ENCODE peak calls at places on chromosomes 2 and 18, in four cellular contexts. J is T47D, M is lower leg skin, S is NCI-H2171 treated with DMSO at 0.1 percent for 48 hours. Y is an unnamed sample.

GRCh38 chr2:74551530-74551929 is 2.2 kb downstream of the LOXL3 start:
- DNase-seq in J (no peak), M (peak; percentile 34), S (no peak), Y (no peak)

GRCh38 chr18:59861009-59861408 is 38.8 kb upstream of the PMAIP1 start:
- DNase-seq in J (no peak), M (no peak), S (no peak), Y (no peak)

GRCh38 chr18:4358618-4359017 is 96.5 kb downstream of the DLGAP1 start:
- DNase-seq in J (no peak), M (no peak), S (no peak), Y (no peak)

GRCh38 chr2:128710770-128711169 is 392.1 kb upstream of the HS6ST1 start:
- DNase-seq in J (no peak), M (peak; percentile 18), S (no peak), Y (peak; percentile 50)

GRCh38 chr2:20213651-20214565 is 11.0 kb downstream of the SDC1 start:
- DNase-seq in J (no peak), M (peak; percentile 81), S (peak; percentile 98), Y (no peak)

GRCh38 chr2:231199219-231199618 is 788 bp downstream of the ARMC9 start:
- DNase-seq in J (no peak), M (no peak), S (no peak), Y (no peak)

GRCh38 chr2:196234672-196235071 is 63.3 kb upstream of the STK17B start:
- DNase-seq in J (no peak), M (no peak), S (no peak), Y (no peak)

GRCh38 chr2:218006741-218007140 is 3.9 kb upstream of the TNS1 start:
- DNase-seq in J (no peak), M (no peak), S (no peak), Y (no peak)

GRCh38 chr2:57543211-57543610 is 503.4 kb upstream of the VRK2 start:
- DNase-seq in J (no peak), M (no peak), S (no peak), Y (no peak)

GRCh38 chr18:34729264-34729663 is 19.2 kb downstream of the DTNA start:
- DNase-seq in J (peak; percentile 27), M (no peak), S (peak; percentile 17), Y (no peak)

GRCh38 chr2:181140414-181140813 is 160.0 kb downstream of the UBE2E3 start:
- DNase-seq in J (no peak), M (no peak), S (no peak), Y (no peak)

GRCh38 chr2:85212846-85213245 is 79.7 kb downstream of the TCF7L1 start:
- DNase-seq in J (no peak), M (peak; percentile 82), S (no peak), Y (no peak)

GRCh38 chr2:13522917-13523821 is 806.4 kb downstream of the TRIB2 start:
- DNase-seq in J (no peak), M (no peak), S (no peak), Y (no peak)

GRCh38 chr2:231335591-231335990 is 59.9 kb upstream of the B3GNT7 start:
- DNase-seq in J (no peak), M (peak; percentile 73), S (no peak), Y (peak; percentile 21)

GRCh38 chr18:39685303-39685902 is 2119.8 kb upstream of the CELF4 start:
- DNase-seq in J (no peak), M (no peak), S (no peak), Y (no peak)

GRCh38 chr18:3759099-3759498 is 309.1 kb downstream of the TGIF1 start:
- DNase-seq in J (no peak), M (no peak), S (no peak), Y (no peak)

GRCh38 chr2:182208421-182208820 is 218.4 kb downstream of the PDE1A start:
- DNase-seq in J (no peak), M (no peak), S (no peak), Y (no peak)

GRCh38 chr2:65265090-65266045 is 37.7 kb downstream of the ACTR2 start:
- DNase-seq in J (no peak), M (no peak), S (peak; percentile 66), Y (no peak)

GRCh38 chr2:131659168-131659572 is 131.5 kb downstream of the CCDC74A start:
- DNase-seq in J (no peak), M (no peak), S (no peak), Y (no peak)

GRCh38 chr2:150944315-150944714 is 317.3 kb downstream of the RBM43 start:
- DNase-seq in J (no peak), M (no peak), S (peak; percentile 90), Y (no peak)

GRCh38 chr2:137964859-137965459 is 686 bp downstream of the HNMT start:
- DNase-seq in J (no peak), M (no peak), S (no peak), Y (no peak)

GRCh38 chr2:54015809-54016703 is 45.3 kb upstream of the PSME4 start:
- DNase-seq in J (no peak), M (no peak), S (peak; percentile 17), Y (no peak)